ENCODE peak calls at places on chromosomes 5 and 9, in seven cellular contexts. Q, D, F, P, Y, H and W are unnamed samples.

GRCh38 chr5:92556747-92557146 is 1024.3 kb downstream of the NR2F1-AS1 start:
- DNase-seq in Q (no peak), D (no peak), F (no peak), P (no peak), Y (no peak), H (no peak), W (no peak)

GRCh38 chr5:39714036-39714698 is 289.4 kb upstream of the DAB2 start:
- DNase-seq in Q (peak; percentile 69), D (peak; percentile 84), F (peak; percentile 41), P (no peak), Y (peak; percentile 3), H (peak; percentile 64), W (peak; percentile 86)

GRCh38 chr5:164296603-164297080 is 791.2 kb downstream of the MAT2B start:
- DNase-seq in Q (no peak), D (peak; percentile 14), F (no peak), P (peak; percentile 57), Y (no peak), H (peak; percentile 37), W (no peak)

GRCh38 chr5:97501965-97502305 is 318.9 kb upstream of the RIOK2 start:
- DNase-seq in Q (no peak), D (no peak), F (no peak), P (no peak), Y (no peak), H (no peak), W (no peak)

GRCh38 chr5:145478651-145479050 is 356.5 kb downstream of the PRELID2 start:
- DNase-seq in Q (no peak), D (no peak), F (no peak), P (no peak), Y (no peak), H (no peak), W (no peak)

GRCh38 chr5:108681079-108681921 is 66.4 kb upstream of the FER start:
- DNase-seq in Q (peak; percentile 51), D (peak; percentile 81), F (peak; percentile 50), P (no peak), Y (peak; percentile 67), H (peak; percentile 81), W (peak; percentile 35)

GRCh38 chr5:52922384-52922783 is 66.8 kb upstream of the ITGA2 start:
- DNase-seq in Q (peak; percentile 68), D (peak; percentile 83), F (peak; percentile 45), P (peak; percentile 38), Y (no peak), H (no peak), W (no peak)

GRCh38 chr9:18798106-18798505 is 234.9 kb downstream of the SAXO1 start:
- DNase-seq in Q (no peak), D (no peak), F (no peak), P (no peak), Y (no peak), H (no peak), W (no peak)

GRCh38 chr9:5787759-5788329 is 45.1 kb downstream of the ERMP1 start:
- DNase-seq in Q (no peak), D (no peak), F (no peak), P (no peak), Y (no peak), H (no peak), W (no peak)

GRCh38 chr9:93681316-93682154 is 105.2 kb downstream of the PHF2 start:
- DNase-seq in Q (no peak), D (no peak), F (peak; percentile 36), P (no peak), Y (no peak), H (no peak), W (no peak)

GRCh38 chr5:10351199-10351881 is 2.2 kb upstream of the MARCHF6 start:
- DNase-seq in Q (no peak), D (peak; percentile 40), F (peak; percentile 41), P (no peak), Y (no peak), H (peak; percentile 89), W (no peak)

GRCh38 chr9:123928471-123929176 is 1.3 kb downstream of the DENND1A start:
- DNase-seq in Q (no peak), D (peak; percentile 17), F (no peak), P (no peak), Y (no peak), H (peak; percentile 59), W (no peak)

GRCh38 chr9:78856144-78856543 is 559.2 kb downstream of the PSAT1 start:
- DNase-seq in Q (no peak), D (no peak), F (no peak), P (no peak), Y (no peak), H (no peak), W (no peak)

DNA sequence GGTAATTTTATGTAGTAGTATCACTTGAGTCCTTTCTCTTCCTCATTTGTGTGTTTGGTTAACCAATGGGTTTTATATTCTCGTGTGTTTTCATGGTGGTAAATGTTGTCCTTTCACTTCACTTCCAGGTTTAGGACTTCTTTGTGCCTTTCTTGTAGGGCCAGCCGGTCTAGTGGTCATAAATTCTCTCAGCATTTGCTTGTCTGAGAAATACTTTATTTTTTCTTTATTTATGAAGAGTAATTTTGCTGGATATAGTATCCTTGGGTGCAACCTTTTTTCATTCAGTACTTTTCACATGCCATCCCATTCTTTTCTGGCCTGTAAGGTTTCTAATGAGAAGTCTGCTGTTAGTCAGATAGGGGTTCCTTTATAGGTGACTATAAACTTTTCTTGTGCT is 107.1 kb downstream of the GNA14 start:
- DNase-seq in Q (no peak), D (no peak), F (no peak), P (no peak), Y (no peak), H (no peak), W (no peak)
- H3K9ac ChIP-seq in Q (no peak overlapping the region), D (no peak overlapping the region), F (no peak overlapping the region), P (no peak overlapping the region), Y (no peak overlapping the region), H (no peak overlapping the region), W (no peak overlapping the region)

DNA sequence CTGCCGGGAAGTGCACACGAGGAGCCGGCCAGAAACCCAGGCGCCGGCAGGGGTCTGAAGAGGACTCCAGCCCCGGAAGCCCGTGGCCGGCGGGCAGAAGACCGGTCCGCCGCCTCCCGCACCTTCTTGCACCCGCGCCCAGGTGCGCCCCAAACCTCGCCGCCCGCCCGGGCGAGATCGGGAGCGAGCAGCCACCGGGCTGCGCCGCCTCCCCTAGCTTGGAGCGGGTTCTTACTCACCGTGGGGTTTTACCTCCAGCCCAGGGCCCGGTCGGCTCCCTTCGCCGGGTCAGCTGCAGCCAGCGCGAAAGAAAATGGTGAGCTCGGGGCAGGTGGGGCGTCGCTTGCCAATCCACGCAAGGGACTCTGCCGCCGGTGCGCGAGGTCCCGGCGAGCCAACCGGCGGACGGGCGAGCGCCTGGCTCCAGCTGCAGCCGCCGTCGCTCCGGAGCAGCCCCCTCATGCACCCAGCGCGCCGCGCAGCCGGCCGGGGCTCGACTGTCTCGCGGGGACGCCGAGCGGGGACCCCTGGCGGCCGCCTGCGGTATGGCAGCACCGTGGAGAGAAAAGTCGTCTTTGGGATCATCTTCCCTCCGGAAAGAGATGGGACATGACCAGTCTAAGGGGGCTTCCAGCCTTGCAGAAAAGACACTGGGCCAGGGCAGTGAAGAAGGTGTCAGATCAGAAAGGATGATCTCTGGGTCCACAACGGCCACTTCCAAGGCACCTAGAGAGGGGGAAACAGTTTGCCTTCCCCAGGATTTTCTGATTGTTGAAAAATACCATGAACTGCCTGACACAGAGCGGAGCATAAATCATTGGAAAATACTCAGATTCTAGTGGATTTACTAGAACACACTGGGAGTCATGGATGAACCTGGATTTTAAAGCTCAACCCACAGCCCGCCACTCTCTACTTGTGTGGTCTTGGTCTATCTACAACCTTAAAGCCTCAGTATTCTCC is at the start of gene MOB3B:
- DNase-seq in Q (peak; percentile 8), D (peak; percentile 60), F (peak; percentile 31), P (no peak), Y (no peak), H (peak; percentile 72), W (no peak)
- TF ChIP-seq EZH2 in Q (no peak), D (peak; percentile 36), F (no peak), P (peak; percentile 38), Y (no peak), H (no peak), W (no peak)

GRCh38 chr5:59090323-59090722 is 507.4 kb downstream of the RAB3C start:
- DNase-seq in Q (no peak), D (no peak), F (no peak), P (no peak), Y (no peak), H (no peak), W (no peak)

GRCh38 chr5:59092758-59093157 is 509.9 kb downstream of the RAB3C start:
- DNase-seq in Q (no peak), D (peak; percentile 7), F (no peak), P (no peak), Y (no peak), H (no peak), W (no peak)

GRCh38 chr5:59089767-59090166 is 506.9 kb downstream of the RAB3C start:
- DNase-seq in Q (no peak), D (no peak), F (no peak), P (no peak), Y (no peak), H (no peak), W (no peak)

GRCh38 chr5:59093329-59093728 is 510.5 kb downstream of the RAB3C start:
- DNase-seq in Q (no peak), D (no peak), F (no peak), P (no peak), Y (no peak), H (no peak), W (no peak)

GRCh38 chr5:59091965-59092364 is 509.1 kb downstream of the RAB3C start:
- DNase-seq in Q (no peak), D (no peak), F (no peak), P (no peak), Y (no peak), H (no peak), W (no peak)
- TF ChIP-seq POLR2AphosphoS5 in Q (no peak), D (no peak), F (no peak), P (no peak), Y (no peak), H (no peak), W (no peak)

GRCh38 chr9:132409828-132410528 is at the start of gene CFAP77:
- DNase-seq in Q (peak; percentile 26), D (peak; percentile 52), F (peak; percentile 10), P (no peak), Y (no peak), H (peak; percentile 18), W (no peak)

GRCh38 chr9:132408521-132408920 is 1.5 kb upstream of the CFAP77 start:
- DNase-seq in Q (no peak), D (no peak), F (no peak), P (no peak), Y (no peak), H (peak; percentile 29), W (no peak)

GRCh38 chr9:132404228-132404881 is 2.3 kb downstream of the TTF1 start:
- DNase-seq in Q (no peak), D (peak; percentile 42), F (no peak), P (no peak), Y (no peak), H (no peak), W (no peak)

GRCh38 chr9:132406554-132407122 is at the start of gene TTF1:
- DNase-seq in Q (peak; percentile 83), D (peak; percentile 88), F (peak; percentile 88), P (peak; percentile 70), Y (peak; percentile 77), H (peak; percentile 95), W (peak; percentile 37)

DNA sequence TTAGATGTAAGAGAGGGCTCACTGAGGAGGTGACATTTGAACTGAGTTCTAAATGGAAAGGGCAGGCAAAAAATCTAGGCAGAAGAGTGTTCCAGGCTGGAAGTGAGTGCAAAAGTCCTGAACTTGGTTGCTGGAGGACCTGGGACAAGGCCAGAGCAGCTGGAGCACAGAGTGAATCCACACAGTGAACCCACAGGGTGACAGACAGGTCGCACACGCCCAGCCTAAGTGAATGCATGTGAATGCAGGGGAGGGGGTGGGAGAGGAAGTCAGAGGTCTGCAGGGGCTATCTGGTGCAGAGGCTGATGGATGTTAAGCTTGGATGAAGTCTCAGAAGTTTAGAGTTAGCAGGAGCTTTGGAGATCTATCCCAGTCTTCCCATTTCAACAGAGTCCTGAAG is 556 bp upstream of the TTF1 start:
- DNase-seq in Q (no peak), D (no peak), F (no peak), P (no peak), Y (no peak), H (no peak), W (no peak)
- H3K9ac ChIP-seq in Q (peak overlapping the region; percentile 83), D (no peak overlapping the region), F (peak overlapping the region; percentile 71), P (no peak overlapping the region), Y (no peak overlapping the region), H (no peak overlapping the region), W (no peak overlapping the region)